ENCODE peak calls at places on chromosomes 7 and 10, in nine cellular contexts. U, V, Q, H, S, F, T, N and D are unnamed samples. For H3K36me3, the result is how much of the 10 kb centered on the place peaks cover.

GRCh38 chr10:17109475-17110207 is 20.0 kb downstream of the CUBN start:
- DNase-seq in H (no peak), S (no peak), F (no peak), Q (no peak), V (no peak), T (peak), N (no peak), U (peak), D (no peak)

GRCh38 chr7:76310102-76310957 is 7.9 kb downstream of the HSPB1 start:
- DNase-seq in Q (no peak), U (no peak), V (no peak), T (peak), F (peak), H (no peak), S (no peak), N (no peak), D (no peak)

GRCh38 chr7:157007470-157008066 is 2.9 kb downstream of the MNX1 start:
- DNase-seq in N (no peak), F (no peak), Q (peak), S (peak), T (no peak), H (peak), U (no peak), V (no peak), D (no peak)

GRCh38 chr7:26696978-26697377 is 167.4 kb downstream of the SKAP2 start:
- DNase-seq in F (no peak), T (no peak), V (no peak), S (no peak), Q (no peak), N (no peak), H (no peak), U (no peak), D (no peak)

GRCh38 chr10:76352300-76352699 is 920.9 kb downstream of the LRMDA start:
- DNase-seq in U (peak), V (no peak), S (no peak), F (no peak), N (no peak), H (no peak), T (no peak), Q (no peak), D (no peak)

GRCh38 chr7:87057210-87057609 is 2.2 kb downstream of the ELAPOR2 start:
- DNase-seq in V (no peak), S (no peak), Q (no peak), N (no peak), U (no peak), H (no peak), F (no peak), T (no peak), D (no peak)

GRCh38 chr10:116663342-116663741 is 42.6 kb downstream of the PNLIPRP2 start:
- DNase-seq in U (no peak), S (no peak), H (no peak), N (no peak), V (no peak), Q (no peak), T (no peak), F (no peak), D (no peak)

GRCh38 chr10:26839966-26840627 is 20.7 kb downstream of the ABI1 start:
- DNase-seq in Q (no peak), S (no peak), N (no peak), V (no peak), T (no peak), F (no peak), U (peak), H (no peak), D (no peak)

GRCh38 chr7:80740778-80741545 is 102.5 kb downstream of the CD36 start:
- DNase-seq in Q (no peak), F (no peak), N (no peak), U (peak), T (no peak), H (no peak), V (no peak), S (no peak), D (peak)

GRCh38 chr7:50661345-50662058 is 96.3 kb upstream of the DDC start:
- DNase-seq in S (no peak), Q (no peak), N (peak), U (no peak), T (no peak), H (no peak), F (no peak), V (no peak), D (no peak)

GRCh38 chr7:147605326-147605725 is 985.2 kb upstream of the C7orf33 start:
- DNase-seq in F (no peak), Q (no peak), H (no peak), U (no peak), V (no peak), S (no peak), N (no peak), T (no peak), D (no peak)

GRCh38 chr7:91263359-91264082 is 712 bp upstream of the FZD1 start:
- DNase-seq in Q (peak), T (peak), V (peak), F (no peak), S (peak), U (no peak), N (peak), H (no peak), D (no peak)

GRCh38 chr10:24246365-24246764 is 37.4 kb downstream of the KIAA1217 start:
- DNase-seq in F (no peak), H (no peak), Q (no peak), U (no peak), N (no peak), T (no peak), V (no peak), S (no peak), D (no peak)

GRCh38 chr7:100483728-100484635 is at the start of gene NYAP1:
- DNase-seq in N (peak), T (peak), Q (no peak), F (no peak), S (no peak), U (peak), V (peak), H (peak), D (no peak)

GRCh38 chr10:69912584-69912983 is 110.9 kb downstream of the COL13A1 start:
- DNase-seq in U (no peak), S (no peak), Q (no peak), T (no peak), N (no peak), F (no peak), H (peak), V (no peak), D (no peak)

GRCh38 chr10:127990846-127991542 is 84.1 kb downstream of the PTPRE start:
- DNase-seq in F (no peak), Q (peak), V (no peak), U (peak), N (no peak), S (no peak), H (no peak), T (no peak), D (peak)

GRCh38 chr7:93442478-93443224 is 131.9 kb downstream of the CALCR start:
- DNase-seq in T (no peak), Q (no peak), U (peak), H (peak), V (no peak), S (no peak), F (no peak), N (peak), D (no peak)

GRCh38 chr7:40865441-40866233 is 730.8 kb downstream of the SUGCT start:
- DNase-seq in H (no peak), S (no peak), N (no peak), U (no peak), F (no peak), Q (no peak), T (no peak), V (no peak), D (no peak)

GRCh38 chr7:105830405-105831218 is 45.8 kb downstream of the ATXN7L1 start:
- DNase-seq in U (peak), S (no peak), F (no peak), H (no peak), N (no peak), V (no peak), Q (no peak), T (peak), D (peak)

GRCh38 chr10:119222531-119222930 is 15.2 kb downstream of the GRK5 start:
- DNase-seq in F (no peak), T (no peak), V (no peak), N (no peak), Q (no peak), H (peak), U (no peak), S (no peak), D (no peak)

GRCh38 chr7:105837765-105838241 is 38.6 kb downstream of the ATXN7L1 start:
- DNase-seq in Q (peak), N (no peak), S (no peak), H (no peak), V (peak), U (no peak), F (no peak), T (no peak), D (no peak)

GRCh38 chr7:131557521-131558385 is 1.3 kb upstream of the PODXL start:
- DNase-seq in H (peak), S (peak), F (no peak), Q (no peak), U (peak), N (no peak), T (no peak), V (peak), D (no peak)

GRCh38 chr7:112592565-112592964 is 111.8 kb downstream of the LSMEM1 start:
- DNase-seq in N (no peak), S (no peak), F (no peak), V (no peak), T (no peak), Q (no peak), H (no peak), U (no peak), D (no peak)

GRCh38 chr10:123582084-123582989 is 83.8 kb upstream of the GPR26 start:
- DNase-seq in U (peak), H (peak), N (peak), T (peak), Q (peak), S (peak), V (peak), F (peak), D (no peak)

GRCh38 chr7:128008744-128009143 is 22.5 kb downstream of the LRRC4 start:
- DNase-seq in Q (no peak), N (no peak), F (no peak), U (no peak), T (no peak), H (no peak), V (no peak), S (no peak), D (no peak)

GRCh38 chr10:5284311-5285057 is 80.3 kb upstream of the UCN3 start:
- DNase-seq in S (no peak), H (no peak), N (no peak), V (no peak), T (no peak), Q (no peak), U (peak), F (no peak), D (no peak)

GRCh38 chr7:130491841-130492518 is at the start of gene MEST:
- DNase-seq in S (no peak), N (no peak), T (peak), Q (peak), H (no peak), U (peak), V (peak), F (no peak), D (no peak)

GRCh38 chr7:98375664-98376063 is 25.2 kb downstream of the BAIAP2L1 start:
- DNase-seq in Q (no peak), H (no peak), T (no peak), V (no peak), U (no peak), S (no peak), N (no peak), F (no peak), D (no peak)

GRCh38 chr10:93601774-93602162 is 733 bp upstream of the RBP4 start:
- DNase-seq in Q (no peak), T (no peak), S (no peak), V (no peak), F (no peak), N (no peak), U (no peak), H (no peak), D (no peak)
- H3K4me3 ChIP-seq in Q (no peak), T (no peak), S (no peak), V (no peak), F (peak), N (no peak), U (no peak), H (peak), D (no peak)

GRCh38 chr7:44766416-44766801 is 17.8 kb downstream of the ZMIZ2 start:
- DNase-seq in T (no peak), F (no peak), S (no peak), H (no peak), N (no peak), Q (no peak), U (no peak), V (no peak), D (no peak)

GRCh38 chr7:44765579-44766415 is 17.1 kb downstream of the ZMIZ2 start:
- DNase-seq in S (no peak), H (no peak), T (no peak), F (no peak), Q (no peak), U (no peak), N (no peak), V (no peak), D (no peak)

GRCh38 chr7:44764081-44764480 is 15.4 kb downstream of the ZMIZ2 start:
- DNase-seq in U (no peak), F (no peak), T (no peak), S (no peak), N (no peak), V (no peak), Q (no peak), H (no peak), D (no peak)

GRCh38 chr7:44762726-44763522 is 14.3 kb downstream of the ZMIZ2 start:
- DNase-seq in Q (no peak), S (no peak), N (no peak), H (no peak), V (no peak), T (no peak), F (no peak), U (no peak), D (no peak)

GRCh38 chr7:44764665-44765578 is 16.3 kb downstream of the ZMIZ2 start:
- DNase-seq in H (no peak), S (no peak), Q (no peak), F (peak), V (no peak), U (no peak), N (no peak), T (peak), D (no peak)
- TF ChIP-seq CTCF in H (no peak), S (no peak), Q (no peak), F (no peak), V (no peak), U (no peak), N (no peak), T (peak), D (no peak)

GRCh38 chr10:68178592-68178991 is 53.3 kb downstream of the ATOH7 start:
- DNase-seq in H (no peak), U (no peak), N (no peak), S (no peak), F (no peak), Q (no peak), T (no peak), V (no peak), D (no peak)
- H3K36me3 ChIP-seq in H (under half), U (under half), N (under half), S (under half), F (under half), Q (under half), T (under half), V (under half), D (under half)

GRCh38 chr10:92693534-92693893 is 3.8 kb downstream of the HHEX start:
- DNase-seq in H (no peak), N (no peak), F (no peak), U (no peak), Q (no peak), S (no peak), V (no peak), T (no peak), D (no peak)
- H3K4me3 ChIP-seq in H (no peak), N (no peak), F (no peak), U (no peak), Q (no peak), S (no peak), V (no peak), T (no peak), D (no peak)

GRCh38 chr7:48454750-48455192 is 283.5 kb downstream of the ABCA13 start:
- DNase-seq in H (no peak), S (no peak), F (no peak), U (no peak), Q (no peak), T (no peak), V (no peak), N (no peak), D (no peak)
- TF ChIP-seq CTCF in H (no peak), S (no peak), F (no peak), U (no peak), Q (no peak), T (no peak), V (no peak), N (no peak), D (no peak)

GRCh38 chr7:47362984-47363383 is 218.9 kb downstream of the TNS3 start:
- DNase-seq in N (no peak), Q (no peak), H (no peak), U (no peak), F (no peak), V (no peak), T (no peak), S (no peak), D (no peak)
- H3K36me3 ChIP-seq in N (under half), Q (under half), H (under half), U (under half), F (under half), V (under half), T (under half), S (under half), D (under half)